ENCODE peak calls at places on chromosome 1, in four cellular contexts. R is activated T-cell treated with anti-CD3 and anti-CD28 coated beads, Interleukin-2, amount 50 U/mL, for 72 hours; K is HCEC 1CT; Y is left ventricle myocardium superior. I is an unnamed sample.

GRCh38 chr1:195965036-195965435 is 643.2 kb downstream of the KCNT2 start:
- DNase-seq in Y (no peak), R (no peak), K (no peak), I (no peak)

GRCh38 chr1:201861448-201861847 is 27.2 kb upstream of the SHISA4 start:
- DNase-seq in K (no peak), R (no peak), Y (no peak), I (no peak)

GRCh38 chr1:214445846-214446614 is 105.4 kb downstream of the PTPN14 start:
- DNase-seq in R (no peak), Y (no peak), K (peak), I (no peak)

GRCh38 chr1:116934586-116935207 is 25.0 kb downstream of the PTGFRN start:
- DNase-seq in Y (no peak), K (no peak), R (no peak), I (peak)

GRCh38 chr1:226763741-226764264 is 24.7 kb upstream of the ITPKB start:
- DNase-seq in K (peak), Y (no peak), R (peak), I (peak)

GRCh38 chr1:157431751-157432150 is 120.6 kb downstream of the FCRL5 start:
- DNase-seq in Y (no peak), R (no peak), K (peak), I (no peak)

GRCh38 chr1:167518331-167518700 is at the start of gene CD247:
- DNase-seq in Y (no peak), K (no peak), R (peak), I (peak)

GRCh38 chr1:9840176-9840575 is 16.4 kb upstream of the CLSTN1 start:
- DNase-seq in R (no peak), Y (no peak), K (no peak), I (no peak)

GRCh38 chr1:161404051-161404597 is 36.4 kb upstream of the CFAP126 start:
- DNase-seq in K (no peak), Y (no peak), R (no peak), I (no peak)

GRCh38 chr1:175114996-175115395 is 47.4 kb downstream of the TNN start:
- DNase-seq in R (no peak), K (no peak), Y (no peak), I (no peak)

GRCh38 chr1:59767119-59767518 is 47.6 kb upstream of the HOOK1 start:
- DNase-seq in R (no peak), K (peak), Y (no peak), I (no peak)

GRCh38 chr1:196143602-196144342 is 464.5 kb downstream of the KCNT2 start:
- DNase-seq in R (no peak), Y (no peak), K (peak), I (no peak)

GRCh38 chr1:36879613-36880012 is 154.7 kb downstream of the GRIK3 start:
- DNase-seq in Y (no peak), R (no peak), K (no peak), I (no peak)

GRCh38 chr1:14228677-14229076 is 369.8 kb upstream of the KAZN start:
- DNase-seq in R (no peak), K (no peak), Y (no peak), I (no peak)

GRCh38 chr1:168235548-168235885 is 9.7 kb downstream of the SFT2D2 start:
- DNase-seq in Y (no peak), K (no peak), R (no peak), I (no peak)

GRCh38 chr1:26582053-26582835 is 52.7 kb downstream of the RPS6KA1 start:
- DNase-seq in K (peak), R (peak), Y (no peak), I (no peak)

GRCh38 chr1:218201004-218201403 is 84.1 kb upstream of the RRP15 start:
- DNase-seq in R (no peak), K (no peak), Y (no peak), I (no peak)

I was measured in GM20000.